ENCODE peak calls at places on chromosome X, in eight cellular contexts. Y is ascending aorta; Q is CD4-positive, alpha-beta T cell; M is CD8-positive, alpha-beta T cell; A is keratinocyte; D is tibial artery; T is mammary epithelial cell; U is uterus. H is an unnamed sample.
A peak's percentile ranks its signal among the peaks of the same experiment; 100 is the strongest.

GRCh38 chrX:48569958-48570357 is 4.3 kb upstream of the RBM3 start:
- DNase-seq in U (no peak), Q (no peak), T (peak; percentile 36), Y (no peak), D (no peak), M (no peak), A (no peak), H (no peak)

GRCh38 chrX:47215291-47215900 is 3.1 kb upstream of the CDK16 start:
- DNase-seq in Q (no peak), D (peak; percentile 32), T (no peak), A (no peak), M (no peak), U (no peak), Y (no peak), H (no peak)

GRCh38 chrX:2583194-2584162 is 82.7 kb upstream of the DHRSX start:
- DNase-seq in D (peak; percentile 53), U (no peak), A (no peak), Y (peak; percentile 47), Q (no peak), M (no peak), T (no peak), H (no peak)

GRCh38 chrX:40145670-40146470 is 48.1 kb upstream of the BCOR start:
- DNase-seq in Y (no peak), T (no peak), A (no peak), Q (no peak), M (no peak), U (no peak), D (no peak), H (peak; percentile 26)

GRCh38 chrX:136847874-136848273 is 32.7 kb downstream of the RBMX start:
- DNase-seq in U (no peak), A (no peak), Q (no peak), M (no peak), Y (no peak), D (no peak), T (no peak), H (no peak)

GRCh38 chrX:12007881-12008280 is 130.4 kb upstream of the FRMPD4 start:
- DNase-seq in Q (no peak), M (no peak), A (peak; percentile 32), D (no peak), T (peak; percentile 87), U (no peak), Y (no peak), H (no peak)

GRCh38 chrX:148874621-148875020 is 374.2 kb downstream of the AFF2 start:
- DNase-seq in T (no peak), M (no peak), Y (no peak), U (no peak), D (no peak), A (no peak), Q (no peak), H (no peak)

GRCh38 chrX:107710617-107711391 is 64.8 kb downstream of the TSC22D3 start:
- DNase-seq in Q (no peak), D (peak; percentile 72), M (peak; percentile 41), A (no peak), Y (peak; percentile 89), T (peak; percentile 88), U (peak; percentile 79), H (no peak)

GRCh38 chrX:70301716-70302115 is 11.8 kb downstream of the KIF4A start:
- DNase-seq in M (no peak), Q (no peak), T (no peak), Y (no peak), U (no peak), A (no peak), D (no peak), H (no peak)

GRCh38 chrX:65451663-65452062 is 82.9 kb downstream of the LAS1L start:
- DNase-seq in A (no peak), M (no peak), D (no peak), Q (no peak), T (peak; percentile 8), Y (no peak), U (no peak), H (peak; percentile 44)

GRCh38 chrX:120334137-120334536 is 22.9 kb upstream of the TMEM255A start:
- DNase-seq in M (no peak), D (no peak), T (no peak), A (no peak), Y (no peak), Q (no peak), U (no peak), H (no peak)

GRCh38 chrX:69362889-69363288 is 141.2 kb upstream of the NALF2 start:
- DNase-seq in A (no peak), T (no peak), D (no peak), Y (no peak), Q (no peak), U (peak; percentile 72), M (no peak), H (no peak)

GRCh38 chrX:140767646-140768045 is 58.1 kb downstream of the LINC00632 start:
- DNase-seq in Q (no peak), U (no peak), T (no peak), A (no peak), Y (no peak), M (no peak), D (no peak), H (no peak)

GRCh38 chrX:102976290-102976689 is 39.2 kb downstream of the RAB40AL start:
- DNase-seq in Q (no peak), A (no peak), D (no peak), M (no peak), Y (no peak), T (peak; percentile 42), U (no peak), H (no peak)

GRCh38 chrX:56728752-56729151 is 291 bp upstream of the NBDY start:
- DNase-seq in M (no peak), D (no peak), A (no peak), Y (no peak), U (peak; percentile 29), T (peak; percentile 19), Q (no peak), H (peak; percentile 50)

GRCh38 chrX:149881081-149881711 is at the start of gene MAGEA8:
- DNase-seq in U (no peak), T (no peak), A (no peak), Q (no peak), D (no peak), Y (no peak), M (no peak), H (no peak)
- TF ChIP-seq CTCF in U (no peak), T (no peak), A (peak; percentile 19), Q (no peak), D (no peak), Y (no peak), M (no peak), H (peak; percentile 20)

GRCh38 chrX:73852022-73852421 is 289.0 kb downstream of the CHIC1 start:
- DNase-seq in U (no peak), T (no peak), A (no peak), Q (no peak), D (no peak), Y (no peak), M (no peak), H (no peak)
- H3K27ac ChIP-seq in U (peak overlapping the region; percentile 83), T (peak overlapping the region; percentile 75), A (peak overlapping the region; percentile 76), Q (peak overlapping the region; percentile 35), D (no peak overlapping the region), Y (peak overlapping the region; percentile 75), M (no peak overlapping the region), H (no peak overlapping the region)

DNA sequence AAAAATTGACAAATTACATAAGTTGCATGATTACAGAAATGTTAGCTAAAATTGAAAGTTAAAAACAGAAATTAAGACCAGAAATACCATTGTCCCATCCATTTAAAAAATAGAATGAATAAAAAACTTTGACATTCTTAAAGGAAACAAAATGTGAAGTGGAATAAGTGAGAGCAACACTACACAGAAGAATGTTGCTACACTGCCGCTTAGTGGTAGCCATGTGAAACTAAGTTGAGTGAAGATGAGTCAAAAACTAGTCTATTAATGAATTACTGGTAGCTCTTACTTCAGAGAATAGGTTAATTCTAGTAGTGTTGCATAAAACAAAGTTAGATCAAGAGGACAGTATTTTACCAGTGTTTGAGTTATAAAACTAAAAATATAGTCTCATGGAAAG is 571.0 kb upstream of the KLHL4 start:
- DNase-seq in Q (no peak), Y (no peak), A (peak; percentile 0), T (peak; percentile 13), M (no peak), U (no peak), D (no peak), H (no peak)
- TF ChIP-seq CTCF in Q (no peak), Y (peak; percentile 21), A (no peak), T (peak; percentile 82), M (no peak), U (peak; percentile 11), D (no peak), H (peak; percentile 42)

GRCh38 chrX:130340271-130340670 is 552 bp downstream of the SLC25A14 start:
- DNase-seq in Q (no peak), M (no peak), U (no peak), Y (no peak), D (no peak), A (no peak), T (no peak), H (no peak)
- H3K27ac ChIP-seq in Q (peak overlapping the region; percentile 50), M (peak overlapping the region; percentile 83), U (peak overlapping the region; percentile 75), Y (peak overlapping the region; percentile 12), D (peak overlapping the region; percentile 71), A (peak overlapping the region; percentile 30), T (peak overlapping the region; percentile 45), H (peak overlapping the region; percentile 53)

DNA sequence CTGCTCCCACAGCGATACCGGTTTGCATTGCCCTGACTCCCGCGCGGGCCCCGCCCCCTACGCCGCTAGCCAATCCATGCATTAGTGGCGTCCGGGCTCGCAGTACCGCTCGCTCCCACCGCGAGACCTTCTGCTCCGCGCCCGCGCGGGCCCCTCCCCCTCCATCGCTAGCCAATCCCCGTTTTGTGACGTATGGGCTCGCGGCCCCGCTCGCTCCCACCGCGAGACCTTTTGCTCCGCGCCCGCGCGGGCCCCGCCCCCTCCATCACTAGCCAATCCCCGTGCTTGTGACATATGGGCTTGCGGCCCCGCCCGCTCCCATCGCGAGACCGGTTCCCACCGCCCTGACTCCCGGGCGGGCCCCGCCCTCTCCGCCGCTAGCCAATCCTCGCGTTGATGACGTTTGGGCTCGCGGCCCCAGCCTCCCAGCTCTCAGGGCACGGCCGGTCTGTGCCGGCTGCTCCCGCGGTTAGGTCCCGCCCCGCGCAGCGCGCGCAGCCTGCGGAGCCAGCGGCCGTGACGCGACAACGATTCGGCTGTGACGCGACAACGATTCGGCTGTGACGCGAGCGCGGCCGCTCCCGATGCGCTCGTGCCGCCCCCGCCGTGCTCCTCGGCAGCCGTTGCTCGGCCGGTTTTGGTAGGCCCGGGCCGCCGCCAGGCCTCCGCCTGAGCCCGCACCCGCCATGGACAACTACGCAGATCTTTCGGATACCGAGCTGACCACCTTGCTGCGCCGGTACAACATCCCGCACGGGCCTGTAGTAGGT is at the start of gene EMD:
- DNase-seq in A (no peak), U (peak; percentile 98), Y (peak; percentile 97), M (peak; percentile 93), Q (peak; percentile 93), D (peak; percentile 97), T (peak; percentile 97), H (peak; percentile 97)
- TF ChIP-seq CTCF in A (no peak), U (no peak), Y (no peak), M (no peak), Q (no peak), D (no peak), T (no peak), H (no peak)

GRCh38 chrX:101252634-101253033 is 33.0 kb downstream of the DRP2 start:
- DNase-seq in D (no peak), A (no peak), T (no peak), U (no peak), M (no peak), Q (no peak), Y (no peak), H (no peak)
- H3K27ac ChIP-seq in D (no peak overlapping the region), A (no peak overlapping the region), T (no peak overlapping the region), U (no peak overlapping the region), M (no peak overlapping the region), Q (no peak overlapping the region), Y (no peak overlapping the region), H (no peak overlapping the region)

H was measured in DND-41.